ENCODE peak calls at places on chromosomes 7 and 10, in eight cellular contexts. V is CD8-positive, alpha-beta T cell; D is left ventricle myocardium inferior; Q is mammary epithelial cell; K is fibroblast of lung; X is upper lobe of right lung; P is spleen; S is astrocyte of the spinal cord. A is an unnamed sample.

GRCh38 chr7:35316549-35316948 is 62.6 kb upstream of the TBX20 start:
- DNase-seq in V (no peak), D (no peak), Q (no peak), K (no peak), X (no peak), P (no peak), S (no peak), A (no peak)

GRCh38 chr10:103820101-103821062 is 35.0 kb downstream of the SH3PXD2A start:
- DNase-seq in V (no peak), D (peak), Q (no peak), K (peak), X (peak), P (peak), S (peak), A (no peak)

GRCh38 chr7:135077642-135078041 is 70.2 kb upstream of the TMEM140 start:
- DNase-seq in V (no peak), D (no peak), Q (no peak), K (no peak), X (no peak), P (no peak), S (no peak), A (no peak)

GRCh38 chr10:78196964-78197363 is 163.3 kb downstream of the RPS24 start:
- DNase-seq in V (no peak), D (no peak), Q (peak), K (peak), X (no peak), P (no peak), S (peak), A (peak)

GRCh38 chr7:113199841-113200240 is 81.5 kb upstream of the SMIM30 start:
- DNase-seq in V (no peak), D (no peak), Q (peak), K (peak), X (no peak), P (no peak), S (peak), A (peak)

GRCh38 chr7:34939175-34939574 is 98.1 kb downstream of the DPY19L1 start:
- DNase-seq in V (no peak), D (no peak), Q (no peak), K (peak), X (no peak), P (no peak), S (peak), A (no peak)

GRCh38 chr7:28136885-28137284 is 43.7 kb downstream of the JAZF1 start:
- DNase-seq in V (no peak), D (no peak), Q (peak), K (no peak), X (no peak), P (no peak), S (no peak), A (no peak)

GRCh38 chr10:35378547-35379210 is 42.4 kb downstream of the CCNY start:
- DNase-seq in V (no peak), D (no peak), Q (no peak), K (no peak), X (no peak), P (no peak), S (peak), A (no peak)

GRCh38 chr7:41979834-41980307 is 257.1 kb downstream of the GLI3 start:
- DNase-seq in V (no peak), D (no peak), Q (no peak), K (peak), X (no peak), P (no peak), S (peak), A (peak)

GRCh38 chr7:55473935-55474334 is 98.4 kb downstream of the VOPP1 start:
- DNase-seq in V (no peak), D (no peak), Q (no peak), K (no peak), X (peak), P (no peak), S (no peak), A (no peak)

GRCh38 chr10:12622016-12622415 is 272.7 kb downstream of the CAMK1D start:
- DNase-seq in V (no peak), D (no peak), Q (no peak), K (no peak), X (no peak), P (no peak), S (no peak), A (no peak)

GRCh38 chr7:25068814-25069213 is 56.2 kb downstream of the CYCS start:
- DNase-seq in V (no peak), D (no peak), Q (no peak), K (no peak), X (no peak), P (no peak), S (no peak), A (no peak)

GRCh38 chr7:28062197-28062988 is 118.2 kb downstream of the JAZF1 start:
- DNase-seq in V (peak), D (peak), Q (peak), K (peak), X (peak), P (peak), S (peak), A (peak)

GRCh38 chr10:119688033-119688508 is 36.9 kb downstream of the BAG3 start:
- DNase-seq in V (no peak), D (no peak), Q (no peak), K (no peak), X (no peak), P (no peak), S (no peak), A (no peak)

GRCh38 chr10:6112893-6113292 is 24.1 kb downstream of the RBM17 start:
- DNase-seq in V (no peak), D (no peak), Q (no peak), K (no peak), X (no peak), P (no peak), S (no peak), A (no peak)

GRCh38 chr10:97543025-97543546 is 29.5 kb upstream of the ANKRD2 start:
- DNase-seq in V (peak), D (peak), Q (peak), K (peak), X (peak), P (peak), S (peak), A (peak)

GRCh38 chr10:86207226-86207625 is 159.4 kb downstream of the GRID1 start:
- DNase-seq in V (no peak), D (no peak), Q (no peak), K (no peak), X (peak), P (peak), S (no peak), A (no peak)

GRCh38 chr7:128393526-128394330 is 16.1 kb downstream of the IMPDH1 start:
- DNase-seq in V (no peak), D (no peak), Q (no peak), K (no peak), X (no peak), P (no peak), S (no peak), A (no peak)

GRCh38 chr7:98282727-98283126 is 1.2 kb downstream of the BRI3 start:
- DNase-seq in V (no peak), D (no peak), Q (no peak), K (no peak), X (no peak), P (no peak), S (peak), A (peak)

GRCh38 chr10:117167346-117168134 is 29.5 kb upstream of the VAX1 start:
- DNase-seq in V (no peak), D (no peak), Q (no peak), K (no peak), X (no peak), P (no peak), S (no peak), A (no peak)
- H3K4me3 ChIP-seq in V (no peak), D (peak), Q (peak), K (no peak), X (no peak), P (peak), S (no peak), A (peak)

GRCh38 chr7:100969066-100969615 is at the start of gene MUC12:
- DNase-seq in V (no peak), D (no peak), Q (no peak), K (no peak), X (no peak), P (no peak), S (no peak), A (no peak)
- H3K4me3 ChIP-seq in V (no peak), D (no peak), Q (no peak), K (no peak), X (no peak), P (no peak), S (no peak), A (no peak)

DNA sequence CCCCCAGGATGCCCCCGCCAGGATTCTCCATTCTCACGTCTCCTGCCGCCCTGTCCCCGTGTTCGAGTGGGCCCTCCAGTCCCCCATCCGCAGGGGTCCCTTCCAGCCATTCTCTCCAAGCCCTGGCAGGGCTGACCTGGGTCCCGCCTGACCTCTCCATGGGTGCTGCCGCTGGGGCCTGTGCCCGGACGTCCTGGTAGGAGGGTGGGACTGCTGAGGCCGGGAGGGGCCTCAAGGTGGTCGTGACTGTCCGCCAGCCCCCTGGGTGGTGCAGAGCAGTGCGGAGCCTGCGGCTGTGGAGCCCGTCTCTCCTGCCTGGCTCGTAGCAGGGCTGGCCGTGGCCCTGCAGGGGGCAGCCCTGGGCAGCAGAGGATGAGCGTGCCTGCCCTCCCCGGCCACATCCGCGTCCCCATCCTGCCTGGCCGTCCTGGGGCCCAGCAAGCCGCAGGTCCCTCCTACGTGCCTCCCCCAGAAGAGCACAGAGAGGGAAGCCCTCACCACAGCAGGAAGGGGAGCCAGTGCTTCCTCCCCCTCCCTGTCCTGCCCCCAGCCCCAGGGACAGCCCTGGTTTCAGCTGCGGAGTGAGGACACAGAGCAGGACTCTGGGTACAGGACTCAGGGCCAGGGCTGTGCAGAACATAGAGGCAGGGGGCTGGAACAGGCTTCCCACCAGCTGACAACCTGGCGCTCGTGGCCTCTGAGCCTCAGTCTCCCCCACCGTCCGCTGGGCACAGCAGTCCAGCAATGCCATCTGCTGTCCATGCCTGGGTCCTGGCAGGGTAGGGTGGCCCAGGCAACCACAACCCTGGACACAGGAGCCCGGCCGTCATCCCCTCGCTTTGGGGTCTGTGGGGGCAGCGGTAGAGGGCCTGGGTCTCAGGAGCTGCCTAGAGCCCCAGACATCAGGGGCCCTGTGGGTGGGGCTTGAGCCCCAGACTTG is 1.5 kb upstream of the GRIFIN start:
- DNase-seq in V (peak), D (peak), Q (peak), K (peak), X (peak), P (peak), S (peak), A (peak)
- H3K4me3 ChIP-seq in V (no peak), D (peak), Q (no peak), K (no peak), X (no peak), P (no peak), S (no peak), A (no peak)

DNA sequence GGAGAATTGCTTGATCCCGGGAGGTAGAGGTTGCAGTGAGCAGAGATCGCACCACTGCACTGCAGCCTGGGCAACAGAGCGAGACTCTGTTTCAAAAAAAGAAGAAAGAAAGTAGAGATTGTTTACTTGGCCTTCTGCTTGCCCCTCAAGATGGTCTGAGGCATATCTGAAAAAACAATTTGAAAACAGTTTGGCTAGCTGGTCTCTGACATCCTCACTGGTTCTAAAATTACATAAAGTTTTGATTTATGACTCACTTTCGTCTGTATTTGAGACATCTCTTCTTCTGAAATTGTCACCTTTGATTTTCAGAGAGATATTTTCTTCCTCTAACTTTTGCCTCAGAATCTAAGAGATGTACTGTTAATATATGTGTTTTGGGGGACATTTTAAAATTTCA is 49.6 kb upstream of the HELLS start:
- DNase-seq in V (no peak), D (no peak), Q (no peak), K (no peak), X (no peak), P (no peak), S (peak), A (peak)
- H3K4me3 ChIP-seq in V (no peak), D (no peak), Q (no peak), K (no peak), X (no peak), P (no peak), S (no peak), A (no peak)

DNA sequence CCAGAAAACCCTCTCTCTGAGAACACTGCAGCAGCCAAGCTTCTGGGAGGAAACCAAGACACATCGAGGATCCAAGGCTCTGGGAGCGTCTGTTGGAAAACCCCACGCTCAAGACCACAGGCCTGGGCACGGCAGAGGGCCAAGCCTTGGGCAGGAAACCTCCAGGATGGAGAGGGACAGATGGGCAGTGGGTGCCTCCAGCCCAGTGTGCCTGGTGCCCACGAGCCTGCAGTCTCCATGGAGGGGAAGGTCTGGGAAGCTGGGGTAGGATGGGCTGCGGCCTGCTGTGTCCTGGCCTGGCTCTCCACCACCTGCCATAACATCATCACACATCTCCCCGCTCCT is 96.1 kb downstream of the FAM53B start:
- DNase-seq in V (no peak), D (no peak), Q (no peak), K (no peak), X (no peak), P (peak), S (no peak), A (no peak)
- H3K4me3 ChIP-seq in V (peak), D (no peak), Q (no peak), K (no peak), X (no peak), P (peak), S (no peak), A (no peak)

DNA sequence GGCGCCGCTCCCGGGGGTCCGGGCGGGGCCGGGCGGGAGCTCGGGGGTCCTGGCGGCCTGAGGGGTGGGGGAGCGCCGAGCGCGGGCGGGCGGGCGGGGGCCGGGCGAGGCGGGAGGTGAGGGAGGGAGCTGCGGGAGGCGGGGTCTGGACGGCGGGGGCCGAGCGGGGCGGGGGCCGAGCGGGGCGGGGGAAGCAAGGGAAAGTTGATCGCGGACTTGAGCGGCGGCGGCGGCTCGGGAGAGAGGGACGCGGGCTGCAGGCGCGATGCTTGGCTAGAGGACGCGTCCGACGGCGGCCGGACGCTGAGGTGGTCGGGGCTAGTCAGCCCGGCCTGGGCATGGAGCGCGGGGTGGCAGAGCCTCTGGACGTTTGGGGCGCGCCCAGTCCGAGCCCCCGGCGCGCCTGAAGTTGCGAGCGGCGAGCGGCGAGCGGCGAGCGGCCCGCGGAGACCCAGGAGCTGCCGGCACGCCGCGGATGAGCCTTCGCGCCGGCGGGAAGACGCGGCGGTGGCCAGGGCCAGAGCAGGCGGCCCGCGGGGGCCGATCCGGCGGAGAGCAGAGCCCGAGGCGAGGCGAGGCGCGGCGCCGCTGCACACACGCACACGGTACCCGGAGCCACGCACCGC is at the start of gene CDH23:
- DNase-seq in V (no peak), D (peak), Q (no peak), K (no peak), X (peak), P (no peak), S (no peak), A (peak)
- H3K4me3 ChIP-seq in V (peak), D (peak), Q (no peak), K (no peak), X (peak), P (peak), S (no peak), A (peak)

GRCh38 chr7:7816816-7817536 is 98.6 kb upstream of the RPA3 start:
- DNase-seq in V (no peak), D (no peak), Q (no peak), K (no peak), X (no peak), P (no peak), S (no peak), A (no peak)
- H3K4me3 ChIP-seq in V (no peak), D (no peak), Q (no peak), K (no peak), X (no peak), P (no peak), S (no peak), A (no peak)

GRCh38 chr10:21528452-21529235 is 3.2 kb upstream of the SKIDA1 start:
- DNase-seq in V (no peak), D (no peak), Q (no peak), K (peak), X (no peak), P (no peak), S (peak), A (no peak)
- H3K4me3 ChIP-seq in V (no peak), D (peak), Q (peak), K (peak), X (peak), P (peak), S (peak), A (peak)

GRCh38 chr7:30563326-30563942 is 31.2 kb upstream of the GARS1 start:
- DNase-seq in V (no peak), D (no peak), Q (peak), K (no peak), X (no peak), P (no peak), S (peak), A (no peak)
- H3K4me3 ChIP-seq in V (no peak), D (no peak), Q (no peak), K (no peak), X (no peak), P (no peak), S (no peak), A (no peak)

A was measured in adipocyte.